ENCODE peak calls at places on chromosome 6, in eight cellular contexts. G is upper lobe of left lung, H is breast epithelium, Q is H1, M is HCT116, B is GM12878, Y is transverse colon, C is esophagus muscularis mucosa. K is an unnamed sample.

GRCh38 chr6:150567360-150567759 is 32.3 kb upstream of the PLEKHG1 start:
- DNase-seq in G (no peak), H (no peak), Q (no peak), M (no peak), B (no peak), Y (no peak), C (no peak), K (no peak)

GRCh38 chr6:135087803-135088202 is 33.2 kb upstream of the HBS1L start:
- DNase-seq in G (no peak), H (no peak), Q (no peak), M (no peak), B (no peak), Y (no peak), C (no peak), K (no peak)

GRCh38 chr6:36428911-36429310 is 13.7 kb downstream of the PXT1 start:
- DNase-seq in G (no peak), H (no peak), Q (no peak), M (no peak), B (no peak), Y (no peak), C (no peak), K (no peak)

GRCh38 chr6:33147807-33148666 is 44.2 kb downstream of the COL11A2 start:
- DNase-seq in G (no peak), H (no peak), Q (no peak), M (peak; percentile 54), B (no peak), Y (no peak), C (no peak), K (no peak)

GRCh38 chr6:87675004-87675681 is 26.9 kb downstream of the AKIRIN2 start:
- DNase-seq in G (peak; percentile 32), H (no peak), Q (no peak), M (no peak), B (no peak), Y (no peak), C (no peak), K (no peak)

GRCh38 chr6:37204014-37204751 is 34.2 kb downstream of the PIM1 start:
- DNase-seq in G (peak; percentile 84), H (no peak), Q (no peak), M (no peak), B (no peak), Y (peak; percentile 77), C (no peak), K (no peak)

GRCh38 chr6:135187372-135187771 is 6.3 kb downstream of the MYB start:
- DNase-seq in G (no peak), H (no peak), Q (no peak), M (no peak), B (no peak), Y (no peak), C (no peak), K (no peak)

GRCh38 chr6:133837801-133838349 is 51.0 kb upstream of the TCF21 start:
- DNase-seq in G (peak; percentile 67), H (peak; percentile 42), Q (peak; percentile 93), M (peak; percentile 68), B (no peak), Y (peak; percentile 68), C (no peak), K (peak; percentile 16)

GRCh38 chr6:28489366-28490190 is 26.0 kb downstream of the GPX6 start:
- DNase-seq in G (peak; percentile 82), H (peak; percentile 39), Q (peak; percentile 82), M (peak; percentile 62), B (peak; percentile 36), Y (peak; percentile 41), C (peak; percentile 62), K (peak; percentile 42)
- TF ChIP-seq POLR2AphosphoS5 in G (peak; percentile 73), H (no peak), Q (peak; percentile 76), M (no peak), B (no peak), Y (no peak), C (no peak), K (no peak)

GRCh38 chr6:109059148-109059547 is 35.5 kb downstream of the SESN1 start:
- DNase-seq in G (no peak), H (no peak), Q (no peak), M (no peak), B (no peak), Y (no peak), C (no peak), K (no peak)
- TF ChIP-seq POLR2AphosphoS5 in G (no peak), H (no peak), Q (no peak), M (no peak), B (no peak), Y (no peak), C (peak; percentile 60), K (no peak)

GRCh38 chr6:95081231-95081630 is 496.1 kb upstream of the MANEA start:
- DNase-seq in G (no peak), H (no peak), Q (no peak), M (no peak), B (no peak), Y (no peak), C (no peak), K (no peak)
- TF ChIP-seq POLR2AphosphoS5 in G (no peak), H (no peak), Q (no peak), M (no peak), B (no peak), Y (no peak), C (no peak), K (no peak)

DNA sequence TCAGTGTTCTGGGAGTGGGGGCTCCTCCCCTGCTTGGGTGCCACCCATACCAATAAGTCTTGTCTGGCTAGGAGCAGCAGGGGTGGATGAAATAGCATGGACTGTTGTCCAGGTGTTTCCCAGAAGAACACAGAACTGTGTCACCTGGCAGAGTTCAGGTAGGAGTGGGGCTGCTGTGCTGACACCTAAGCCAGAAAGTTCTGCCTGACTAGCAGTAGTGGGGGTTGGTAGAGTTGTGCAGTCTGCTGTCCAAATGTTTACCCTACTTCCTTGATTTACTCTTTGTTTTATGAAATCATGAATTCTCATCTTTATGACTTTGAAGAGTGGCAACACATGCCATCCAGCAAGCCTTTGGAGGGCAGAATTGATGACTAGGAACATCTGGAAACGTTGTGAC is 27.3 kb upstream of the SLC35B3 start:
- DNase-seq in G (no peak), H (no peak), Q (no peak), M (no peak), B (no peak), Y (no peak), C (no peak), K (no peak)
- TF ChIP-seq POLR2AphosphoS5 in G (no peak), H (no peak), Q (no peak), M (no peak), B (no peak), Y (no peak), C (no peak), K (no peak)

DNA sequence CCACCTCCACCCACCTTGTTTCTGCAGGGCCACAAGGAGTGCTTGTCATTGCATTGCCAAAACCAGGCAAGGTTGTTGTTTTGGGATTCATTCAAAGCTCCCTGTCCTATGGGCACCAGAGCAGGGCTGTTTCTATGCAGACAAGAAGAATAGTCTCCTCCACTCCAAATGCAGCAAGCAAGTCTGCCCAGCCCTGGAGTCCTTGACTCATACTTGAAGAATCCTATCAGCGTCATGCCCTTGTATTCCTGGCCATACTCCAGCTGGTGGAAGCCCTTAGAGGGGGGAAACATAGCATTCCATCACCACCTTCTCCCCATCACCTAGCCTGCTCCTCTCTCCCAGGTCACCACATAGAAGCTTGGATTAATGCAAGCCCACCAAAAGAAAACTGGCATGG is 145.3 kb upstream of the ECI2 start:
- DNase-seq in G (no peak), H (no peak), Q (no peak), M (no peak), B (no peak), Y (no peak), C (no peak), K (no peak)
- TF ChIP-seq POLR2AphosphoS5 in G (no peak), H (no peak), Q (no peak), M (no peak), B (no peak), Y (no peak), C (no peak), K (no peak)

GRCh38 chr6:160043784-160044183 is 74.9 kb downstream of the IGF2R start:
- DNase-seq in G (no peak), H (no peak), Q (no peak), M (no peak), B (no peak), Y (no peak), C (no peak), K (no peak)
- TF ChIP-seq POLR2AphosphoS5 in G (no peak), H (no peak), Q (no peak), M (no peak), B (no peak), Y (no peak), C (no peak), K (no peak)

K was measured in GM12892.